ENCODE peak calls at places on chromosome 20, in eight cellular contexts. Q is WTC11, T is left ventricle myocardium inferior, M is neural crest cell, A is PC-3, W is IMR-90, B is stomach, I is cardiac muscle cell. U is an unnamed sample.

GRCh38 chr20:13231031-13231752 is 10.1 kb downstream of the ISM1 start:
- DNase-seq in Q (no peak), T (no peak), M (no peak), A (peak), W (peak), B (no peak), I (no peak), U (peak)

GRCh38 chr20:48398506-48399449 is 429.0 kb downstream of the PREX1 start:
- DNase-seq in Q (no peak), T (no peak), M (no peak), A (no peak), W (no peak), B (no peak), I (no peak), U (no peak)

GRCh38 chr20:53621482-53622246 is 28.0 kb upstream of the ZNF217 start:
- DNase-seq in Q (no peak), T (peak), M (no peak), A (peak), W (peak), B (peak), I (no peak), U (no peak)

GRCh38 chr20:13567663-13568062 is 71.1 kb downstream of the TASP1 start:
- DNase-seq in Q (no peak), T (no peak), M (no peak), A (no peak), W (no peak), B (no peak), I (no peak), U (peak)

GRCh38 chr20:38165966-38166706 is 1.1 kb upstream of the TGM2 start:
- DNase-seq in Q (no peak), T (no peak), M (no peak), A (no peak), W (peak), B (no peak), I (no peak), U (no peak)

GRCh38 chr20:50510706-50511401 is 671 bp downstream of the PTPN1 start:
- DNase-seq in Q (no peak), T (peak), M (no peak), A (peak), W (no peak), B (no peak), I (peak), U (peak)

GRCh38 chr20:19828233-19828632 is 70.2 kb downstream of the RIN2 start:
- DNase-seq in Q (no peak), T (no peak), M (no peak), A (peak), W (peak), B (no peak), I (peak), U (no peak)

GRCh38 chr20:15702161-15702560 is 871.1 kb downstream of the KIF16B start:
- DNase-seq in Q (no peak), T (no peak), M (no peak), A (no peak), W (peak), B (no peak), I (no peak), U (no peak)

GRCh38 chr20:51860015-51860882 is 57.9 kb upstream of the SALL4 start:
- DNase-seq in Q (no peak), T (no peak), M (no peak), A (peak), W (peak), B (no peak), I (no peak), U (no peak)

GRCh38 chr20:33601861-33602260 is 60.3 kb upstream of the C20orf144 start:
- DNase-seq in Q (no peak), T (no peak), M (no peak), A (no peak), W (no peak), B (no peak), I (no peak), U (no peak)

GRCh38 chr20:33601016-33601415 is 61.1 kb upstream of the C20orf144 start:
- DNase-seq in Q (no peak), T (no peak), M (no peak), A (no peak), W (no peak), B (no peak), I (no peak), U (no peak)

GRCh38 chr20:33604084-33604990 is 57.8 kb upstream of the C20orf144 start:
- DNase-seq in Q (no peak), T (no peak), M (no peak), A (no peak), W (no peak), B (no peak), I (no peak), U (no peak)

GRCh38 chr20:33602826-33603590 is 59.1 kb upstream of the C20orf144 start:
- DNase-seq in Q (no peak), T (no peak), M (no peak), A (no peak), W (peak), B (no peak), I (no peak), U (no peak)

DNA sequence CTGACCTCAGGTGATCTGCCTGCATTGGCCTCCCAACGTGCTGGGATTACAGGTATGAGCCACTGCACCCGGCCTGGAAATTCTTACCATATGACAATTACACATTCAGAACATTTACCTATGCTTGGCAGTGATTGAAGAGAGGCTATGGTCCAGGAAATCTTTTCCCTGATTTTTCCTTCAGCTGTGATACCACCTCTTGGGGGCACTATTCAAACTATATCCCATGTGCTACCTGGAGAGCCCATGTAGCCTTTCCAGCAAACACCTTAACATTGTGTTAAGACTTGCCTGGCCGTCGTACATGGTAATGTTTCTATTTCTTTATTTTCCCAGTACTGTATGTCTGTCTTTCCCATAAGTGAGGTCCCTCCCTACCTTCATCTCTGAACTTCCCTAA is 61.7 kb upstream of the C20orf144 start:
- DNase-seq in Q (no peak), T (no peak), M (no peak), A (no peak), W (no peak), B (no peak), I (no peak), U (no peak)
- TF ChIP-seq CTCF in Q (no peak), T (no peak), M (no peak), A (no peak), W (no peak), B (no peak), I (no peak), U (no peak)

GRCh38 chr20:137668-138131 is 4.7 kb upstream of the DEFB126 start:
- DNase-seq in Q (peak), T (no peak), M (no peak), A (peak), W (no peak), B (no peak), I (no peak), U (no peak)
- TF ChIP-seq CTCF in Q (peak), T (peak), M (peak), A (peak), W (no peak), B (no peak), I (no peak), U (peak)

DNA sequence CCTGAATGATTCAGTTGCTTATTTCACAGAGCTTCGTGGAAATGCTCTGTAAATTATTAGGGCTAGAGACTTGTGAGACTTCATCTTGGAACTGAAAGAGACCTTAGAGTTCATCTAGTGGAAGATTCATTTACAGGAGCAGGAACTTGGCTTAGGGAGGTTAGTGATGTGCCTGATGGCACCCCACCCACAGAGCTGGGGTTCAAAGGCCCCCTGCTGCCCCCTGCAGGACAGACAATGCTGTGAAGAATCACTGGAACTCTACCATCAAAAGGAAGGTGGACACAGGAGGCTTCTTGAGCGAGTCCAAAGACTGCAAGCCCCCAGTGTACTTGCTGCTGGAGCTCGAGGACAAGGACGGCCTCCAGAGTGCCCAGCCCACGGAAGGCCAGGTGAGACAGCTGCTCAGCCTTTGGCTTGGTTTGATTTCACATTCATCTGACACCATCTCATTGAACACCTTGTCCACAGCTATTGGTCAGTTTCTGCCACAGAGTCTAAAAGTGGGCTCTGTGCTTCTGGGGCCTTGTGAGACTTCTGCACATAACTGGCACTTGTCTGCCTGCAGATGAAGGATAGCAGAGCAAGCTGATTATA is 25.1 kb downstream of the MYBL2 start:
- DNase-seq in Q (peak), T (no peak), M (peak), A (peak), W (peak), B (peak), I (peak), U (peak)
- TF ChIP-seq CTCF in Q (peak), T (peak), M (peak), A (peak), W (peak), B (no peak), I (peak), U (peak)

GRCh38 chr20:40443731-40444130 is 245.3 kb downstream of the MAFB start:
- DNase-seq in Q (no peak), T (no peak), M (no peak), A (no peak), W (no peak), B (no peak), I (peak), U (no peak)

GRCh38 chr20:40438161-40438835 is 250.7 kb downstream of the MAFB start:
- DNase-seq in Q (no peak), T (no peak), M (no peak), A (no peak), W (no peak), B (no peak), I (no peak), U (no peak)

GRCh38 chr20:40446868-40447267 is 242.2 kb downstream of the MAFB start:
- DNase-seq in Q (no peak), T (no peak), M (no peak), A (no peak), W (no peak), B (no peak), I (no peak), U (no peak)

GRCh38 chr20:40441771-40442170 is 247.3 kb downstream of the MAFB start:
- DNase-seq in Q (no peak), T (no peak), M (no peak), A (no peak), W (no peak), B (no peak), I (no peak), U (no peak)

DNA sequence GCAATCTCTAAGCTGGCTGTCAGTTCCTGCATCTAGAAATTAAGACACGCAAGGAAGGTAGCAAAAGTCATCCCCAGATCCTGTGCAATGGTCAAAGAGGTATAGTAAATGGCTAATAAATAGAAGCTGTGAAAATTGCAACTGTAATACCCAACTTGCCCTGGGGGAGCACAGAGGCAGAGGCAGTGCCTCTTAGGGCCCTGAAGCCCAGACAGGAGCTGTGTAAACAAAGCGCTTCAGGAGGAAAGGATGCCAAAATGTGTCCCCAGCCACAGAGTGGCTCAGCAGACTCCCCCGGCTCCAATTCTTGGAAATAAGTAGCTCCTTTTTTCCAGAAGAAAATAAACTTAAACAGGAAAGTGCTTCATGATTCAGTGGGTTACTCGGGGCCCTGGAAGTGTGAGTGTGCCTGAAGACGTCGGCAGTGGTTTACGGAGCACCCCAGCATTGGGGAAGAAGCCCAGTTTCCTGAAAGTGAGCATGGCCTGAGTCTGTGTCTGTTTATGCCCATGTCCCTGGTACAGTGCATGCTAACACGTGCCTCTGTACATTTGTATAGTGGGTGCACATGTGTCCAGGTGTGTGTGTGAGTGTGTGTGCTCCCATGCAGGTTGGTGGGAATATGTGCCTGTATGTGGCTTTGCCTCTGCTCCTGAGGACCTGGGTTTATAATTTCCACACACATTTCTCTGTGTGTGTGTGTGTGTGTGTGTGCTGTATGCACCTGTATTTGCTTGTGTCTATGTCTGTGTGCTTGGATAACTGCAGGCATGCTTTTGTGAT is 246.7 kb downstream of the MAFB start:
- DNase-seq in Q (peak), T (no peak), M (no peak), A (no peak), W (no peak), B (no peak), I (peak), U (no peak)
- TF ChIP-seq CTCF in Q (peak), T (no peak), M (peak), A (no peak), W (no peak), B (no peak), I (peak), U (peak)

GRCh38 chr20:64168381-64169088 is 4.3 kb downstream of the MYT1 start:
- DNase-seq in Q (no peak), T (no peak), M (no peak), A (no peak), W (no peak), B (no peak), I (no peak), U (no peak)
- TF ChIP-seq CTCF in Q (no peak), T (no peak), M (no peak), A (no peak), W (no peak), B (no peak), I (no peak), U (no peak)

DNA sequence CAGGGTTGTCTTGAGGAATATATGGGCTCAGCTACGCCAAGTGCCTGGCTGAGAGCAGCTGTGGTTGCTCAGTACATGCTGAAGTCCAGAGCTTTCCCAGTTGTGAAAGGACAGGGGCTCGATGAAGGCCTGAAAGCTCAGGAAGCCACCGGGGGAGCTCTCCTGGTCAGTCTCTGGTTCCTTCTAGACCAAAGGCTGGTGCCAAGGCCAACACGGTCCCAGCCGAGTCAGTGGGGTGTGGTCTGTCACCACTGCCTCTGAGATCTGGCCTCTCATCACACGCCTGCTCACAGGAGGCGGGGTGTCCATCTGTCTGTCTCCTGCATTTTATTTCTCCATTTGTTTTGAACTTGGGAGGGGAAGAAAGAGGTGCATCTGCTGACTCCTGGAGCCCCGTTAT is 4.9 kb upstream of the FAM83C start:
- DNase-seq in Q (no peak), T (no peak), M (no peak), A (peak), W (no peak), B (no peak), I (no peak), U (no peak)
- TF ChIP-seq CTCF in Q (no peak), T (no peak), M (no peak), A (peak), W (no peak), B (no peak), I (no peak), U (no peak)

U was measured in endothelial cell.